ENCODE peak calls at places on chromosomes 4 and X, in ten cellular contexts. X, B, H, W, C, P, R, U, E and I are unnamed samples.

GRCh38 chrX:47562615-47563243 is 1.7 kb downstream of the ARAF start:
- DNase-seq in C (no peak), W (no peak), R (no peak), P (peak), E (no peak), X (no peak), U (no peak), H (peak), B (no peak), I (no peak)

GRCh38 chr4:173420821-173421220 is 21.9 kb upstream of the SCRG1 start:
- DNase-seq in R (no peak), W (no peak), B (no peak), E (no peak), H (peak), X (no peak), U (no peak), P (peak), C (no peak), I (no peak)

GRCh38 chr4:172725581-172725980 is 443.0 kb upstream of the GALNT7 start:
- DNase-seq in C (no peak), R (no peak), B (no peak), X (peak), E (no peak), U (no peak), W (no peak), H (no peak), P (no peak), I (no peak)

GRCh38 chr4:177322156-177322685 is 12.5 kb downstream of the NEIL3 start:
- DNase-seq in R (no peak), P (peak), C (no peak), E (no peak), W (no peak), B (no peak), X (no peak), U (no peak), H (peak), I (no peak)

GRCh38 chr4:101282076-101282844 is 65.1 kb downstream of the PPP3CA start:
- DNase-seq in H (no peak), C (no peak), W (no peak), B (no peak), X (no peak), R (peak), E (no peak), U (no peak), P (no peak), I (no peak)

GRCh38 chr4:176622251-176622968 is 170.3 kb downstream of the VEGFC start:
- DNase-seq in C (no peak), E (peak), U (no peak), R (no peak), H (peak), X (no peak), W (no peak), P (peak), B (no peak), I (peak)

GRCh38 chr4:38831653-38832052 is 25.0 kb downstream of the TLR6 start:
- DNase-seq in H (peak), C (no peak), U (no peak), E (peak), B (no peak), W (no peak), P (peak), X (peak), R (no peak), I (no peak)

GRCh38 chr4:48742412-48742811 is 37.7 kb downstream of the FRYL start:
- DNase-seq in W (no peak), H (no peak), X (no peak), U (no peak), P (no peak), E (no peak), R (no peak), C (no peak), B (peak), I (no peak)

GRCh38 chr4:104421576-104421975 is 73.1 kb downstream of the CXXC4 start:
- DNase-seq in E (no peak), B (no peak), P (no peak), R (no peak), W (no peak), U (no peak), C (no peak), X (no peak), H (no peak), I (peak)

GRCh38 chrX:17448188-17448587 is 73.2 kb downstream of the NHS start:
- DNase-seq in H (no peak), W (no peak), C (no peak), B (no peak), E (no peak), U (no peak), R (no peak), X (no peak), P (no peak), I (no peak)

GRCh38 chrX:39752820-39753219 is 344.9 kb downstream of the BCOR start:
- DNase-seq in P (peak), U (no peak), X (no peak), R (no peak), C (no peak), W (no peak), B (no peak), H (peak), E (no peak), I (no peak)

GRCh38 chr4:99712099-99712498 is 54.5 kb upstream of the C4orf54 start:
- DNase-seq in E (no peak), H (no peak), U (no peak), P (no peak), W (no peak), B (no peak), X (no peak), R (no peak), C (no peak), I (no peak)

GRCh38 chr4:99711657-99712056 is 54.0 kb upstream of the C4orf54 start:
- DNase-seq in E (no peak), H (no peak), U (no peak), B (peak), P (no peak), W (no peak), C (no peak), X (no peak), R (no peak), I (no peak)

GRCh38 chr4:99710681-99711345 is 53.2 kb upstream of the C4orf54 start:
- DNase-seq in W (no peak), H (no peak), B (peak), E (no peak), U (no peak), X (no peak), R (no peak), C (no peak), P (peak), I (no peak)

GRCh38 chr4:99708551-99708950 is 50.9 kb upstream of the C4orf54 start:
- DNase-seq in C (no peak), E (no peak), R (no peak), B (peak), P (no peak), H (no peak), X (no peak), W (no peak), U (no peak), I (no peak)

GRCh38 chr4:99710020-99710419 is 52.4 kb upstream of the C4orf54 start:
- DNase-seq in U (no peak), B (peak), R (no peak), H (no peak), P (no peak), E (no peak), X (no peak), W (no peak), C (no peak), I (no peak)
- H3K4me3 ChIP-seq in U (no peak), B (no peak), R (no peak), H (no peak), P (no peak), E (no peak), X (no peak), W (no peak), C (no peak), I (no peak)

DNA sequence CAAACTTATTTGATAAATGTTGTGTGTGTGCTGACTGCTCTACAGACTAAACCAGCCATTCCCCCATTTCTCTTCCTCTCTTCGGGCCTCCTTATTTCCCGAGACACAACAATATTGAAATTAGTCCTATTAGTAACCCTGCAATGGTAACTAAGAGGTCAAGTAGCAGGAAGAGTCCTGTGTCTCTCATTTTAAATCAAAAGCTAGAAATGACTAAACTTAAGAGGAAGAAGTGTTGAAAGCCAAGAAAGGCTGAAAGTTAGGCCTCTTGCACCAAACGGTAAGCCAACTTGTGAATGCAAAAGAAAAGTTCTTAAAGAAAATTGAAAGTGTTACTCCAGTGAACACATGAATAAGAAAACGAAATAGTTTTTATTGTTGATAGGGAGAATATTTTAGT is 357.8 kb upstream of the SLC7A11 start:
- DNase-seq in B (no peak), E (no peak), W (no peak), X (no peak), C (no peak), H (no peak), P (no peak), R (no peak), U (no peak), I (no peak)
- H3K4me3 ChIP-seq in B (no peak), E (no peak), W (no peak), X (no peak), C (no peak), H (no peak), P (no peak), R (no peak), U (no peak), I (no peak)

GRCh38 chr4:145248502-145248901 is 68.1 kb upstream of the OTUD4 start:
- DNase-seq in W (no peak), P (no peak), B (no peak), R (no peak), X (no peak), E (no peak), U (no peak), C (no peak), H (no peak), I (no peak)
- H3K4me3 ChIP-seq in W (no peak), P (no peak), B (no peak), R (no peak), X (no peak), E (no peak), U (no peak), C (no peak), H (no peak), I (no peak)

DNA sequence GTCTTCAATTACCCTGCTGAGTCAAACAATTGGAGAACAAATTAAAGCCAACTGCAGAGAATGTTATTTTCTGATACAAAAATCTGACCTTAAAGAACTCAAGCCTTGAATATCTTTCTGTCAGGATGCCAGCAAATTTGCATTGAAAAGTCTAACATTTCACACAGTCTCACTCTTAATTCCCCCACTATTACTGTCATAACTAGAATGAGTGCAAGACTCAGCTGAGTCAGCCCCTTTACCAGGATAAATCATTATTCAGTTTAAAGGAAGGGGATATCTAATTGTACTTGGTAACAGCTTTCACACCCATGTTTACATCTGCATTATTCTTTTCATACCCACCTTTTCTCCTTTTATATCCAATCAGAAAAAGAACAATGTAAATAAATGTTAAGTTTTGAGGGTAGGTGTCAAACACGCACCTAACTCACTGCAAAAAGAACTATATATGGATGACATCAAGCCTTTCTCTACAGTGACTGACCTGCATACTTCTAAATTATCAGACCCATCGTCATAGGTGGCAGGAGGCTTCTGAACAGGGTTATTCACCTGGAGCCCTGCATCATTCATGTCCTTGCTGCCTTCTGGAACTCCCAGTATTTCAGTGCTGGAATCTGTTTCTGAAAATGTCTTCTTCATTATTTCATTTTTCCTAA is 117.4 kb downstream of the TMA16 start:
- DNase-seq in W (no peak), C (no peak), R (no peak), U (no peak), P (no peak), B (no peak), E (no peak), H (no peak), X (no peak), I (no peak)
- H3K4me3 ChIP-seq in W (peak), C (no peak), R (no peak), U (no peak), P (no peak), B (no peak), E (no peak), H (no peak), X (no peak), I (no peak)

GRCh38 chr4:8269535-8270417 is at the start of gene HTRA3:
- DNase-seq in R (no peak), X (no peak), H (peak), U (no peak), W (peak), E (no peak), B (no peak), C (no peak), P (peak), I (no peak)
- H3K4me3 ChIP-seq in R (no peak), X (peak), H (peak), U (no peak), W (peak), E (peak), B (no peak), C (no peak), P (peak), I (peak)

GRCh38 chrX:132875705-132876508 is 82.5 kb downstream of the HS6ST2 start:
- DNase-seq in W (no peak), B (no peak), X (no peak), C (no peak), H (no peak), R (no peak), E (no peak), U (no peak), P (peak), I (no peak)

GRCh38 chrX:132876933-132877332 is 81.5 kb downstream of the HS6ST2 start:
- DNase-seq in X (no peak), H (no peak), W (no peak), U (no peak), P (peak), B (no peak), C (no peak), R (no peak), E (no peak), I (no peak)

GRCh38 chrX:132877954-132878536 is 80.4 kb downstream of the HS6ST2 start:
- DNase-seq in E (no peak), W (no peak), H (no peak), X (no peak), P (no peak), B (no peak), R (no peak), U (no peak), C (no peak), I (no peak)

DNA sequence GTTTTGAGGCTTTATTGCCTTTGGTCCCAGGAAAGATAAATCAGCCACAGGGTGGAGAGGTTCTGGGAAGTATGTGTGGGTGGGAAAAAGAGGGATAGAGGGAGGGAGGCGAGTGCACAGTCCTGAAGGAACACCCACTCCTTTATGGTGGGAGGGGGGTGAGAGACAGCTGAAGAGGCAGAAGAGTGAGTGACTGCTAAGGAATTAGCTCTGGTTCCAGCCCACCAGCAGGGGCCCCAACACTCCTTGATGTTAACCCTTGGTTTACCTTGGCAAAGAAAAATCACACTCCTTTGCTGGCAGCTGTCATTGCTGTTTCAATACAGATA is 82.0 kb downstream of the HS6ST2 start:
- DNase-seq in X (no peak), R (no peak), B (no peak), H (no peak), W (no peak), P (no peak), E (no peak), U (no peak), C (no peak), I (no peak)
- H3K4me3 ChIP-seq in X (no peak), R (no peak), B (no peak), H (no peak), W (no peak), P (no peak), E (no peak), U (no peak), C (no peak), I (no peak)

GRCh38 chr4:148110169-148110568 is 332.0 kb downstream of the NR3C2 start:
- DNase-seq in E (no peak), W (no peak), U (no peak), C (no peak), R (no peak), H (no peak), P (no peak), B (no peak), X (no peak), I (no peak)

GRCh38 chr4:148109216-148109615 is 333.0 kb downstream of the NR3C2 start:
- DNase-seq in X (no peak), R (no peak), E (no peak), B (no peak), C (no peak), P (no peak), H (no peak), W (no peak), U (no peak), I (no peak)

GRCh38 chr4:148112231-148112982 is 329.8 kb downstream of the NR3C2 start:
- DNase-seq in P (peak), W (no peak), R (no peak), U (peak), B (peak), X (peak), E (peak), C (no peak), H (peak), I (peak)

GRCh38 chr4:148103647-148104355 is 338.4 kb downstream of the NR3C2 start:
- DNase-seq in R (no peak), W (no peak), C (no peak), B (no peak), H (peak), P (no peak), E (no peak), X (no peak), U (peak), I (no peak)

DNA sequence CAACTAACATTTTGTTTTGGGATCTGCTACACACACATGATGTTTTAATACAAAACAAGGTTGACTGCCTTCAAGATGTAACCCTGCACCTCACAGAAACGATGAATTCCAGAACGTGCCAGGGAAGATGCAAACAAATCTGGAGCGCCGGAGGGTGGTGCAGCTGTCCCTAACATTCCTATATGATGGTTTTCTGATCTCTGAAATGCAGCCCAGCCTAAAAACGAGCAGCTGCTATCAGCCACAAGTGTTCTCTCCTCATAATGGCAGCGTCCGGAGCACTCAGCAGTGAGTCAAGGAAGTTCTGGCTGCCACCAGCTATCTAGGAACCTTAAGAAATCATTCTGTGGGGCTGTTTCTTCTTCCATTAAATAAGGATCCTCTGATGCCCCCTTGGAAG is 333.4 kb downstream of the NR3C2 start:
- DNase-seq in R (no peak), X (no peak), H (no peak), E (no peak), P (no peak), W (no peak), C (no peak), U (no peak), B (no peak), I (peak)
- H3K4me3 ChIP-seq in R (no peak), X (no peak), H (no peak), E (no peak), P (no peak), W (no peak), C (no peak), U (no peak), B (no peak), I (no peak)